ENCODE peak calls at places on chromosomes 6 and 20, in eight cellular contexts. B is brain microvascular endothelial cell, V is adrenal gland, S is upper lobe of right lung, W is heart right ventricle, H is lung, O is neuronal stem cell, I is lower lobe of right lung. K is an unnamed sample.

GRCh38 chr6:85551264-85551663 is 42.4 kb downstream of the SNX14 start:
- DNase-seq in B (no peak), V (no peak), S (no peak), W (no peak), H (no peak), O (peak; percentile 15), I (no peak), K (no peak)

GRCh38 chr6:7269816-7270215 is 43.2 kb downstream of the SSR1 start:
- DNase-seq in B (no peak), V (peak; percentile 13), S (no peak), W (no peak), H (no peak), O (no peak), I (no peak), K (no peak)

GRCh38 chr6:161869491-161869890 is 595.6 kb upstream of the AGPAT4 start:
- DNase-seq in B (no peak), V (no peak), S (no peak), W (no peak), H (no peak), O (no peak), I (no peak), K (no peak)

GRCh38 chr20:48171071-48171470 is 385.8 kb upstream of the SULF2 start:
- DNase-seq in B (no peak), V (no peak), S (no peak), W (no peak), H (no peak), O (no peak), I (no peak), K (no peak)

GRCh38 chr6:27161946-27162603 is 85.4 kb upstream of the PRSS16 start:
- DNase-seq in B (peak; percentile 80), V (no peak), S (no peak), W (no peak), H (no peak), O (no peak), I (no peak), K (peak; percentile 69)

GRCh38 chr20:14478126-14478525 is 140.7 kb upstream of the FLRT3 start:
- DNase-seq in B (no peak), V (no peak), S (no peak), W (no peak), H (no peak), O (no peak), I (no peak), K (no peak)

GRCh38 chr6:83514877-83515466 is 2.6 kb downstream of the PRSS35 start:
- DNase-seq in B (peak; percentile 59), V (peak; percentile 56), S (no peak), W (peak; percentile 16), H (no peak), O (peak; percentile 56), I (no peak), K (no peak)

GRCh38 chr6:115838763-115839401 is 221.8 kb downstream of the FRK start:
- DNase-seq in B (peak; percentile 20), V (peak; percentile 56), S (no peak), W (no peak), H (no peak), O (no peak), I (no peak), K (no peak)

GRCh38 chr6:125759184-125759902 is 9.9 kb downstream of the HEY2 start:
- DNase-seq in B (peak; percentile 51), V (no peak), S (no peak), W (no peak), H (no peak), O (peak; percentile 24), I (no peak), K (no peak)

GRCh38 chr6:150392452-150393220 is 23.8 kb downstream of the IYD start:
- DNase-seq in B (no peak), V (no peak), S (no peak), W (no peak), H (no peak), O (no peak), I (no peak), K (no peak)

GRCh38 chr6:103327079-103327478 is 1532.6 kb downstream of the HACE1 start:
- DNase-seq in B (no peak), V (no peak), S (no peak), W (no peak), H (no peak), O (peak; percentile 24), I (no peak), K (no peak)

GRCh38 chr20:50288128-50288623 is 97.5 kb downstream of the CEBPB start:
- DNase-seq in B (no peak), V (no peak), S (no peak), W (no peak), H (no peak), O (no peak), I (no peak), K (no peak)

GRCh38 chr20:50286174-50286511 is 95.5 kb downstream of the CEBPB start:
- DNase-seq in B (no peak), V (no peak), S (no peak), W (no peak), H (no peak), O (no peak), I (no peak), K (no peak)

GRCh38 chr20:50285376-50286173 is 94.9 kb downstream of the CEBPB start:
- DNase-seq in B (no peak), V (peak; percentile 63), S (no peak), W (no peak), H (no peak), O (no peak), I (no peak), K (no peak)

GRCh38 chr20:50287512-50287911 is 96.9 kb downstream of the CEBPB start:
- DNase-seq in B (no peak), V (no peak), S (no peak), W (no peak), H (no peak), O (no peak), I (no peak), K (no peak)

DNA sequence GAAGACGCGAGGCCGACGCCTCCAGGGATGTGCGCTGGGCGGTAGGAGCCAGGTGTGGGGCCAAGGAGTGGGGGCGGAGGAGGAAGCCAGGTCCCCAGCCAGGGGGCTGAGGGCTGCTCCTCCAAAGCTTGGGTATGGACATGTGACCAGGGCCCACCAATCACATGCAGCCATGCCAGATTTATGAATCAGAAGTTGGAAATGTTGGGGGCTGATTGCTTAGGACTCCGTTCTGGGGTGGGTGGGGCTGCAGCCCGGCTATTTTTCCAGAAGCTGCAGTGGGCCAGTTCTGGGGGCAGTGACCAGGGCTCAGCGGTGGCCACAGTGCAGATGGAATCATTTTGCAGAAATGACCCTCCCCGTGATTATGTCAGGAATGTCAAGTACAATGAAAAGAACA is 96.0 kb downstream of the CEBPB start:
- DNase-seq in B (peak; percentile 84), V (no peak), S (no peak), W (peak; percentile 56), H (peak; percentile 59), O (no peak), I (no peak), K (no peak)
- H3K27ac ChIP-seq in B (peak overlapping the region; percentile 64), V (peak overlapping the region; percentile 87), S (peak overlapping the region; percentile 85), W (peak overlapping the region; percentile 87), H (peak overlapping the region; percentile 21), O (no peak overlapping the region), I (peak overlapping the region; percentile 77), K (peak overlapping the region; percentile 28)

GRCh38 chr20:57478176-57478575 is 46.8 kb downstream of the CTCFL start:
- DNase-seq in B (no peak), V (no peak), S (no peak), W (no peak), H (no peak), O (no peak), I (no peak), K (no peak)

GRCh38 chr20:57474816-57475215 is 50.1 kb downstream of the CTCFL start:
- DNase-seq in B (no peak), V (no peak), S (peak; percentile 40), W (no peak), H (no peak), O (no peak), I (peak; percentile 27), K (no peak)

GRCh38 chr20:57476073-57476526 is 48.8 kb downstream of the CTCFL start:
- DNase-seq in B (no peak), V (no peak), S (peak; percentile 18), W (no peak), H (no peak), O (no peak), I (no peak), K (peak; percentile 3)

GRCh38 chr20:57475388-57476072 is 49.4 kb downstream of the CTCFL start:
- DNase-seq in B (no peak), V (no peak), S (no peak), W (no peak), H (no peak), O (no peak), I (no peak), K (no peak)

GRCh38 chr20:57476641-57477461 is 48.1 kb downstream of the CTCFL start:
- DNase-seq in B (no peak), V (no peak), S (peak; percentile 39), W (no peak), H (no peak), O (no peak), I (no peak), K (no peak)
- H3K4me3 ChIP-seq in B (no peak overlapping the region), V (no peak overlapping the region), S (no peak overlapping the region), W (no peak overlapping the region), H (no peak overlapping the region), O (no peak overlapping the region), I (no peak overlapping the region), K (no peak overlapping the region)

GRCh38 chr20:24572140-24572539 is 102.7 kb downstream of the SYNDIG1 start:
- DNase-seq in B (no peak), V (no peak), S (no peak), W (no peak), H (no peak), O (no peak), I (no peak), K (no peak)
- H3K27ac ChIP-seq in B (no peak overlapping the region), V (no peak overlapping the region), S (no peak overlapping the region), W (no peak overlapping the region), H (no peak overlapping the region), O (no peak overlapping the region), I (no peak overlapping the region), K (no peak overlapping the region)

GRCh38 chr6:49553353-49553752 is 2.9 kb downstream of the C6orf141 start:
- DNase-seq in B (no peak), V (no peak), S (no peak), W (no peak), H (no peak), O (no peak), I (no peak), K (no peak)

GRCh38 chr6:49551126-49551865 is 828 bp downstream of the C6orf141 start:
- DNase-seq in B (no peak), V (no peak), S (no peak), W (no peak), H (no peak), O (peak; percentile 67), I (no peak), K (no peak)

GRCh38 chr6:49551866-49552129 is 1.3 kb downstream of the C6orf141 start:
- DNase-seq in B (no peak), V (no peak), S (no peak), W (no peak), H (no peak), O (no peak), I (no peak), K (no peak)

GRCh38 chr6:49550413-49551125 is at the start of gene C6orf141:
- DNase-seq in B (no peak), V (no peak), S (peak; percentile 66), W (no peak), H (peak; percentile 44), O (peak; percentile 76), I (peak; percentile 48), K (no peak)

DNA sequence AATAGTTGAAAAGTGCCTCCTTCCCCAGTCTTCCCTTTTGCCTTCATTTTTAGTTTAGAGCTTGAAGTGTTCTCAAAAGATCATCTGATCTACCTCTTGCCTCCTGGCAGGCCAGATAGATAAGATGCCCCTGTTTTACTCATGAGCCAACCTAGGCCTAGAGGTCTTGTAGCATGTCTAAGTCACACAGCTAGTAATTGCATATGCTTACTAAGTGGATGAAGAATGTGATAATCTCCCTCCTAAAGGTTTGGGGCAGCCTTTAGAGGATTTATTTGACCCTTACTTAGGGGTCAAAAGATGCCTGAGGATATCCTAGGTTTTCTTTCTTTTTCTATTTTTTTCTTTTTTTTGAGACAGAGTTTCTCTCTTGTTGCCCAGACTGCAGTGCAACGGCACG is 2.1 kb downstream of the C6orf141 start:
- DNase-seq in B (no peak), V (no peak), S (no peak), W (no peak), H (no peak), O (peak; percentile 14), I (no peak), K (no peak)
- H3K4me3 ChIP-seq in B (no peak overlapping the region), V (no peak overlapping the region), S (no peak overlapping the region), W (no peak overlapping the region), H (no peak overlapping the region), O (peak overlapping the region; percentile 70), I (no peak overlapping the region), K (no peak overlapping the region)